ENCODE peak calls at places on chromosomes 1 and 21, in five cellular contexts. One of them, this sample, is unnamed.

GRCh38 chr1:240402318-240402717 is 209.6 kb downstream of the GREM2 start:
- DNase-seq in NCI-H82: no peak
- DNase-seq in fibroblast of gingiva: peak; percentile 88
- DNase-seq in hepatic stellate cell: no peak
- DNase-seq in CD4-positive, alpha-beta memory T cell: no peak
- DNase-seq in this sample: no peak

GRCh38 chr1:40620150-40620549 is 45.3 kb downstream of the RIMS3 start:
- DNase-seq in NCI-H82: no peak
- DNase-seq in fibroblast of gingiva: no peak
- DNase-seq in hepatic stellate cell: no peak
- DNase-seq in CD4-positive, alpha-beta memory T cell: no peak
- DNase-seq in this sample: no peak

GRCh38 chr21:40575983-40576382 is 271.0 kb downstream of the DSCAM start:
- DNase-seq in NCI-H82: no peak
- DNase-seq in fibroblast of gingiva: no peak
- DNase-seq in hepatic stellate cell: no peak
- DNase-seq in CD4-positive, alpha-beta memory T cell: no peak
- DNase-seq in this sample: no peak

GRCh38 chr1:31939484-31940329 is 1.5 kb upstream of the PTP4A2 start:
- DNase-seq in NCI-H82: peak; percentile 92
- DNase-seq in fibroblast of gingiva: peak; percentile 50
- DNase-seq in hepatic stellate cell: peak; percentile 49
- DNase-seq in CD4-positive, alpha-beta memory T cell: peak; percentile 73
- DNase-seq in this sample: peak; percentile 79

GRCh38 chr1:4106731-4107130 is 206.7 kb upstream of the C1orf174 start:
- DNase-seq in NCI-H82: no peak
- DNase-seq in fibroblast of gingiva: no peak
- DNase-seq in hepatic stellate cell: no peak
- DNase-seq in CD4-positive, alpha-beta memory T cell: no peak
- DNase-seq in this sample: no peak

GRCh38 chr1:16396591-16396990 is 29.5 kb downstream of the SZRD1 start:
- DNase-seq in NCI-H82: no peak
- DNase-seq in fibroblast of gingiva: peak; percentile 78
- DNase-seq in hepatic stellate cell: peak; percentile 66
- DNase-seq in CD4-positive, alpha-beta memory T cell: no peak
- DNase-seq in this sample: peak; percentile 26

GRCh38 chr1:205709059-205709398 is 28.7 kb upstream of the SLC45A3 start:
- DNase-seq in NCI-H82: peak; percentile 48
- DNase-seq in fibroblast of gingiva: peak; percentile 58
- DNase-seq in hepatic stellate cell: peak; percentile 68
- DNase-seq in CD4-positive, alpha-beta memory T cell: no peak
- DNase-seq in this sample: peak; percentile 66

GRCh38 chr1:184535191-184535970 is 148.6 kb downstream of the C1orf21 start:
- DNase-seq in NCI-H82: no peak
- DNase-seq in fibroblast of gingiva: peak; percentile 91
- DNase-seq in hepatic stellate cell: no peak
- DNase-seq in CD4-positive, alpha-beta memory T cell: no peak
- DNase-seq in this sample: peak; percentile 57

GRCh38 chr21:28521932-28522826 is 470.5 kb downstream of the LTN1 start:
- DNase-seq in NCI-H82: peak; percentile 62
- DNase-seq in fibroblast of gingiva: peak; percentile 61
- DNase-seq in hepatic stellate cell: no peak
- DNase-seq in CD4-positive, alpha-beta memory T cell: no peak
- DNase-seq in this sample: peak; percentile 91

GRCh38 chr1:215022723-215023122 is 59.8 kb upstream of the KCNK2 start:
- DNase-seq in NCI-H82: no peak
- DNase-seq in fibroblast of gingiva: peak; percentile 69
- DNase-seq in hepatic stellate cell: no peak
- DNase-seq in CD4-positive, alpha-beta memory T cell: no peak
- DNase-seq in this sample: no peak

GRCh38 chr1:119784127-119784781 is 15.5 kb upstream of the HMGCS2 start:
- DNase-seq in NCI-H82: no peak
- DNase-seq in fibroblast of gingiva: peak; percentile 74
- DNase-seq in hepatic stellate cell: no peak
- DNase-seq in CD4-positive, alpha-beta memory T cell: no peak
- DNase-seq in this sample: no peak

GRCh38 chr1:215568287-215568692 is 1.2 kb downstream of the KCTD3 start:
- DNase-seq in NCI-H82: peak; percentile 83
- DNase-seq in fibroblast of gingiva: peak; percentile 48
- DNase-seq in hepatic stellate cell: peak; percentile 42
- DNase-seq in CD4-positive, alpha-beta memory T cell: no peak
- DNase-seq in this sample: peak; percentile 25

GRCh38 chr1:54564312-54565112 is 16.5 kb downstream of the ACOT11 start:
- DNase-seq in NCI-H82: no peak
- DNase-seq in fibroblast of gingiva: no peak
- DNase-seq in hepatic stellate cell: no peak
- DNase-seq in CD4-positive, alpha-beta memory T cell: no peak
- DNase-seq in this sample: no peak

GRCh38 chr1:93331412-93331811 is 14.3 kb upstream of the DR1 start:
- DNase-seq in NCI-H82: peak; percentile 4
- DNase-seq in fibroblast of gingiva: no peak
- DNase-seq in hepatic stellate cell: peak; percentile 34
- DNase-seq in CD4-positive, alpha-beta memory T cell: no peak
- DNase-seq in this sample: no peak

GRCh38 chr1:20229191-20229590 is 42.9 kb upstream of the PLA2G2C start:
- DNase-seq in NCI-H82: no peak
- DNase-seq in fibroblast of gingiva: no peak
- DNase-seq in hepatic stellate cell: no peak
- DNase-seq in CD4-positive, alpha-beta memory T cell: no peak
- DNase-seq in this sample: no peak

GRCh38 chr21:25398630-25399029 is 208.7 kb downstream of the MRPL39 start:
- DNase-seq in NCI-H82: no peak
- DNase-seq in fibroblast of gingiva: no peak
- DNase-seq in hepatic stellate cell: no peak
- DNase-seq in CD4-positive, alpha-beta memory T cell: no peak
- DNase-seq in this sample: no peak

GRCh38 chr1:28914228-28915035 is at the start of gene EPB41:
- DNase-seq in NCI-H82: peak; percentile 100
- DNase-seq in fibroblast of gingiva: peak; percentile 77
- DNase-seq in hepatic stellate cell: peak; percentile 94
- DNase-seq in CD4-positive, alpha-beta memory T cell: peak; percentile 87
- DNase-seq in this sample: peak; percentile 76

GRCh38 chr1:152035406-152036315 is 1.1 kb downstream of the S100A11 start:
- DNase-seq in NCI-H82: no peak
- DNase-seq in fibroblast of gingiva: no peak
- DNase-seq in hepatic stellate cell: peak; percentile 35
- DNase-seq in CD4-positive, alpha-beta memory T cell: peak; percentile 21
- DNase-seq in this sample: peak; percentile 25

GRCh38 chr1:228118040-228118439 is 8.9 kb upstream of the MRPL55 start:
- DNase-seq in NCI-H82: peak; percentile 21
- DNase-seq in fibroblast of gingiva: no peak
- DNase-seq in hepatic stellate cell: no peak
- DNase-seq in CD4-positive, alpha-beta memory T cell: no peak
- DNase-seq in this sample: no peak

GRCh38 chr1:247548847-247549246 is at the start of gene GCSAML:
- DNase-seq in NCI-H82: no peak
- DNase-seq in fibroblast of gingiva: no peak
- DNase-seq in hepatic stellate cell: no peak
- DNase-seq in CD4-positive, alpha-beta memory T cell: no peak
- DNase-seq in this sample: no peak

GRCh38 chr1:45892068-45892785 is 88.8 kb downstream of the MAST2 start:
- DNase-seq in NCI-H82: no peak
- DNase-seq in fibroblast of gingiva: peak; percentile 79
- DNase-seq in hepatic stellate cell: peak; percentile 58
- DNase-seq in CD4-positive, alpha-beta memory T cell: no peak
- DNase-seq in this sample: peak; percentile 88

GRCh38 chr1:182671779-182672486 is 12.5 kb downstream of the RGS8 start:
- DNase-seq in NCI-H82: peak; percentile 85
- DNase-seq in fibroblast of gingiva: no peak
- DNase-seq in hepatic stellate cell: no peak
- DNase-seq in CD4-positive, alpha-beta memory T cell: no peak
- DNase-seq in this sample: no peak

GRCh38 chr1:159146996-159147395 is 24.4 kb upstream of the CADM3 start:
- DNase-seq in NCI-H82: peak; percentile 76
- DNase-seq in fibroblast of gingiva: no peak
- DNase-seq in hepatic stellate cell: no peak
- DNase-seq in CD4-positive, alpha-beta memory T cell: no peak
- DNase-seq in this sample: no peak

GRCh38 chr1:153790996-153791855 is 16.0 kb downstream of the SLC27A3 start:
- DNase-seq in NCI-H82: no peak
- DNase-seq in fibroblast of gingiva: peak; percentile 92
- DNase-seq in hepatic stellate cell: peak; percentile 96
- DNase-seq in CD4-positive, alpha-beta memory T cell: no peak
- DNase-seq in this sample: no peak